ENCODE peak calls at places on chromosomes 4 and X, in four cellular contexts. N is activated naive CD4-positive, alpha-beta T cell; G is substantia nigra; P is stimulated activated naive CD4-positive, alpha-beta T cell. L is an unnamed sample.

GRCh38 chrX:15404712-15405111 is 20.5 kb upstream of the VEGFD start:
- DNase-seq in N (no peak), G (no peak), P (no peak), L (no peak)

GRCh38 chr4:126906466-126906865 is 726.3 kb upstream of the INTU start:
- DNase-seq in N (no peak), G (no peak), P (no peak), L (no peak)

GRCh38 chrX:22164770-22165388 is 107.8 kb upstream of the CBLL2 start:
- DNase-seq in N (no peak), G (no peak), P (no peak), L (no peak)

GRCh38 chr4:77263247-77263646 is 106.2 kb downstream of the CCNG2 start:
- DNase-seq in N (no peak), G (no peak), P (no peak), L (no peak)

GRCh38 chr4:14607578-14607977 is 394.7 kb upstream of the CPEB2 start:
- DNase-seq in N (no peak), G (no peak), P (no peak), L (no peak)

GRCh38 chrX:370244-370962 is 16.3 kb downstream of the PPP2R3B start:
- DNase-seq in N (no peak), G (no peak), P (no peak), L (no peak)

GRCh38 chr4:86302242-86302641 is 57.6 kb downstream of the MAPK10 start:
- DNase-seq in N (no peak), G (peak), P (no peak), L (peak)

GRCh38 chrX:134990475-134991473 is at the start of gene SMIM10:
- DNase-seq in N (peak), G (peak), P (no peak), L (no peak)

GRCh38 chrX:56802921-56803848 is 74.1 kb downstream of the NBDY start:
- DNase-seq in N (peak), G (peak), P (peak), L (peak)

GRCh38 chrX:53831662-53832635 is 145.4 kb upstream of the HUWE1 start:
- DNase-seq in N (no peak), G (no peak), P (peak), L (peak)

GRCh38 chr4:5893013-5893580 is at the start of gene CRMP1:
- DNase-seq in N (no peak), G (peak), P (no peak), L (peak)

GRCh38 chr4:74206088-74206826 is 48.3 kb downstream of the MTHFD2L start:
- DNase-seq in N (no peak), G (no peak), P (no peak), L (no peak)

GRCh38 chr4:126991965-126992364 is 640.8 kb upstream of the INTU start:
- DNase-seq in N (no peak), G (peak), P (no peak), L (peak)

GRCh38 chr4:40055379-40055872 is 1.2 kb upstream of the N4BP2 start:
- DNase-seq in N (no peak), G (no peak), P (peak), L (no peak)

GRCh38 chrX:132218100-132218807 is 993 bp downstream of the RAP2C start:
- DNase-seq in N (peak), G (peak), P (peak), L (peak)

GRCh38 chr4:40446785-40447184 is 111.7 kb downstream of the CHRNA9 start:
- DNase-seq in N (no peak), G (no peak), P (no peak), L (no peak)

GRCh38 chrX:69320116-69320515 is 154.9 kb upstream of the PJA1 start:
- DNase-seq in N (no peak), G (no peak), P (no peak), L (no peak)

GRCh38 chr4:173009129-173009823 is 159.3 kb upstream of the GALNT7 start:
- DNase-seq in N (no peak), G (no peak), P (no peak), L (no peak)

GRCh38 chr4:161952382-161952781 is 211.4 kb downstream of the FSTL5 start:
- DNase-seq in N (no peak), G (no peak), P (no peak), L (no peak)

GRCh38 chr4:17309567-17310268 is 202.2 kb downstream of the QDPR start:
- DNase-seq in N (no peak), G (no peak), P (no peak), L (no peak)

GRCh38 chrX:23317799-23318724 is 16.6 kb upstream of the PTCHD1 start:
- DNase-seq in N (no peak), G (no peak), P (no peak), L (no peak)

GRCh38 chr4:6222761-6223292 is 22.5 kb upstream of the JAKMIP1 start:
- DNase-seq in N (no peak), G (no peak), P (no peak), L (peak)

GRCh38 chrX:10649286-10649685 is 28.9 kb upstream of the MID1 start:
- DNase-seq in N (no peak), G (no peak), P (no peak), L (no peak)

GRCh38 chrX:56733459-56734046 is 4.5 kb downstream of the NBDY start:
- DNase-seq in N (peak), G (no peak), P (peak), L (peak)

GRCh38 chr4:13888112-13888511 is 260.6 kb upstream of the BOD1L1 start:
- DNase-seq in N (no peak), G (no peak), P (no peak), L (no peak)

GRCh38 chr4:30867427-30867826 is 147.3 kb downstream of the PCDH7 start:
- DNase-seq in N (no peak), G (no peak), P (no peak), L (no peak)

L was measured in cerebellar cortex.